ENCODE peak calls at places on chromosomes 1 and 21, in eight cellular contexts. P, N, L, C, Z, U, X and K are unnamed samples.

GRCh38 chr1:235460768-235461167 is 43.5 kb downstream of the B3GALNT2 start:
- DNase-seq in P (no peak), N (no peak), L (no peak), C (no peak), Z (no peak), U (no peak), X (no peak), K (no peak)

GRCh38 chr1:175857756-175858155 is 114.4 kb upstream of the TNR start:
- DNase-seq in P (no peak), N (no peak), L (no peak), C (no peak), Z (no peak), U (no peak), X (no peak), K (no peak)

GRCh38 chr1:235017719-235018118 is 110.9 kb downstream of the TOMM20 start:
- DNase-seq in P (no peak), N (no peak), L (no peak), C (no peak), Z (no peak), U (no peak), X (no peak), K (no peak)

GRCh38 chr1:11052839-11053757 is 6.1 kb upstream of the MASP2 start:
- DNase-seq in P (no peak), N (no peak), L (no peak), C (no peak), Z (no peak), U (no peak), X (no peak), K (no peak)

GRCh38 chr1:206725053-206725963 is 40.6 kb downstream of the MAPKAPK2 start:
- DNase-seq in P (peak), N (peak), L (no peak), C (no peak), Z (peak), U (no peak), X (no peak), K (peak)

GRCh38 chr1:90133133-90133532 is 138.2 kb downstream of the ZNF326 start:
- DNase-seq in P (no peak), N (no peak), L (no peak), C (no peak), Z (peak), U (no peak), X (no peak), K (peak)

GRCh38 chr1:206716519-206717236 is 32.0 kb downstream of the MAPKAPK2 start:
- DNase-seq in P (no peak), N (no peak), L (no peak), C (no peak), Z (no peak), U (no peak), X (no peak), K (no peak)

GRCh38 chr1:117176579-117176978 is 34.1 kb downstream of the VTCN1 start:
- DNase-seq in P (no peak), N (no peak), L (no peak), C (no peak), Z (no peak), U (no peak), X (no peak), K (peak)

GRCh38 chr1:208132287-208132882 is 111.8 kb downstream of the PLXNA2 start:
- DNase-seq in P (peak), N (peak), L (peak), C (peak), Z (peak), U (peak), X (peak), K (peak)

GRCh38 chr1:157030728-157031127 is 14.8 kb downstream of the ARHGEF11 start:
- DNase-seq in P (no peak), N (no peak), L (no peak), C (no peak), Z (no peak), U (no peak), X (no peak), K (no peak)

GRCh38 chr1:233607252-233608119 is 6.4 kb upstream of the KCNK1 start:
- DNase-seq in P (peak), N (no peak), L (no peak), C (no peak), Z (no peak), U (no peak), X (no peak), K (no peak)

GRCh38 chr1:64231153-64231552 is 27.7 kb downstream of the UBE2U start:
- DNase-seq in P (no peak), N (no peak), L (no peak), C (no peak), Z (no peak), U (no peak), X (no peak), K (no peak)

GRCh38 chr1:223653015-223653414 is 12.5 kb downstream of the CAPN8 start:
- DNase-seq in P (no peak), N (no peak), L (no peak), C (no peak), Z (no peak), U (no peak), X (no peak), K (no peak)

GRCh38 chr1:220680085-220680687 is 10.0 kb upstream of the C1orf115 start:
- DNase-seq in P (no peak), N (peak), L (no peak), C (no peak), Z (peak), U (no peak), X (no peak), K (peak)

GRCh38 chr1:25031966-25032667 is 102.0 kb upstream of the RUNX3 start:
- DNase-seq in P (peak), N (peak), L (peak), C (peak), Z (no peak), U (no peak), X (no peak), K (peak)

GRCh38 chr1:56286956-56287355 is 292.4 kb downstream of the PLPP3 start:
- DNase-seq in P (no peak), N (no peak), L (no peak), C (no peak), Z (no peak), U (no peak), X (no peak), K (no peak)

GRCh38 chr21:42669069-42669468 is 15.6 kb downstream of the PDE9A start:
- DNase-seq in P (no peak), N (no peak), L (peak), C (peak), Z (no peak), U (no peak), X (no peak), K (no peak)

GRCh38 chr1:193569696-193570269 is 383.4 kb upstream of the B3GALT2 start:
- DNase-seq in P (no peak), N (no peak), L (no peak), C (no peak), Z (no peak), U (no peak), X (no peak), K (peak)

GRCh38 chr1:202710070-202711025 is at the start of gene SYT2:
- DNase-seq in P (peak), N (peak), L (peak), C (no peak), Z (peak), U (no peak), X (no peak), K (no peak)

GRCh38 chr1:15259608-15260007 is 12.6 kb downstream of the FHAD1 start:
- DNase-seq in P (no peak), N (no peak), L (no peak), C (no peak), Z (no peak), U (no peak), X (no peak), K (no peak)

GRCh38 chr1:107782192-107782845 is 182.7 kb downstream of the VAV3 start:
- DNase-seq in P (no peak), N (no peak), L (no peak), C (no peak), Z (peak), U (no peak), X (no peak), K (peak)

GRCh38 chr1:10756842-10757241 is 39.6 kb downstream of the CASZ1 start:
- DNase-seq in P (peak), N (no peak), L (no peak), C (no peak), Z (no peak), U (no peak), X (no peak), K (no peak)

GRCh38 chr1:21492171-21492625 is 17.0 kb upstream of the ALPL start:
- DNase-seq in P (no peak), N (no peak), L (no peak), C (no peak), Z (no peak), U (no peak), X (no peak), K (no peak)

GRCh38 chr21:42257091-42257760 is 38.3 kb downstream of the ABCG1 start:
- DNase-seq in P (no peak), N (no peak), L (no peak), C (no peak), Z (no peak), U (no peak), X (no peak), K (no peak)

GRCh38 chr1:165628127-165628857 is 2.7 kb upstream of the MGST3 start:
- DNase-seq in P (no peak), N (no peak), L (no peak), C (no peak), Z (no peak), U (no peak), X (no peak), K (no peak)

GRCh38 chr1:40831001-40831732 is 31.0 kb downstream of the CITED4 start:
- DNase-seq in P (no peak), N (no peak), L (no peak), C (no peak), Z (no peak), U (no peak), X (no peak), K (no peak)
- TF ChIP-seq CTCF in P (no peak), N (no peak), L (no peak), C (no peak), Z (no peak), U (no peak), X (no peak), K (no peak)

DNA sequence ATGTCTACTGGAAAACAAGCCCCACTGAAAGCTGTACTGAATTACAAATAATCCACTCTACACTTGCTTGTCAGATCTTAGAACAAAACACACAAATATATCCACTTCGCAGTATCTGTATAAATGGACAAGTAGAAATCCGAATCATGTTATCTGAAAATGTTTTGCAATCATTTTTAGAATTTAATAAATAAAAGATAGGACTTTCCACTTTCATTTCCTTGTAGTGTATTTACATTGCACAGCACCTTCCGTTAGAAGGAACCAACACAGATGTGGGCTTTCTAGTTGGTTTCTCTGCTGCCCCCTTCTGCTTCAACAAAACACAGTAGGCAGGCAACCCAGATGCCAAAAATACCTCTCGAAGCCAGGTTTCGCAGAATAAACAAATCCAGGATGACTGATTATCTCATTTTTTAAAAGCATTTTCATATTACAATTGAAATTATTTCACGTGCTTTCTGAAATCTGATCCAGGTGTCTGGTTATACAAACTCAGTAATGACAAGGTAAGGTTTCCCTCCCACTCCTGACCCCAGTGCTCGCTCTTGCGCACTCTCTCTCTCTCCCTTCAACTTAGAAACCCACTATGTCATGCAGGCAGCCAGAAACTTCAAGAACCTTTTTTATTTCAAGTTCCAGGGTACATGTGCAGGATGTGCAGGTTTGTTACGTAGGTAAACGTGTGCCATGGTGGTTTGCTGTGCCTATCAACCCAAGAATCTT is 389.9 kb downstream of the SMYD3 start:
- DNase-seq in P (peak), N (peak), L (no peak), C (no peak), Z (peak), U (no peak), X (no peak), K (peak)
- TF ChIP-seq CTCF in P (peak), N (peak), L (peak), C (no peak), Z (peak), U (no peak), X (no peak), K (peak)

GRCh38 chr1:151816548-151816947 is 11.3 kb upstream of the LINGO4 start:
- DNase-seq in P (no peak), N (no peak), L (no peak), C (no peak), Z (no peak), U (no peak), X (no peak), K (no peak)

GRCh38 chr1:151814971-151815545 is 9.8 kb upstream of the LINGO4 start:
- DNase-seq in P (no peak), N (no peak), L (no peak), C (no peak), Z (no peak), U (no peak), X (no peak), K (no peak)

GRCh38 chr1:151813271-151813977 is 8.2 kb upstream of the LINGO4 start:
- DNase-seq in P (no peak), N (no peak), L (no peak), C (no peak), Z (no peak), U (no peak), X (no peak), K (no peak)

GRCh38 chr1:151815716-151816327 is 10.6 kb upstream of the LINGO4 start:
- DNase-seq in P (no peak), N (no peak), L (no peak), C (no peak), Z (no peak), U (no peak), X (no peak), K (no peak)

DNA sequence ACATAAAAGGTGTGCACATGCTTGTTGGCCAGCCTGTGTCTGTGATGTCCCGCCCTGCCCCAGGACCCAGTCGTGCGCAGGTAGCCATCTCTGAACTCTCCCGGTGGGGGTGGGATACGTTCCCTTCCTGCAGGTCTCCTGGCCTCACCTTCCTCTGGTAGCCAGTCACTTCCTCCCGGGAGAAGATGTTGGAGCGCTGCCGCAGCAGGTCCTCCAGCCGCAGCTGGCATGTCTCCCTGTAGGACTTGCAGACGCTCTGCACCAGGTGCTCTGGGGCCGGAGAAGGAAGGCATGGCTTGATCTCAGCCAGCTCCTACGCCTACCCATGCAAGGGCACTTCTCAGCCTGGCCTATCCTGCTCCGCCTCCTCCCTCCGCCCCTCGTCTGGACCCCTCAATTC is 9.2 kb upstream of the LINGO4 start:
- DNase-seq in P (no peak), N (no peak), L (no peak), C (no peak), Z (no peak), U (no peak), X (no peak), K (no peak)
- TF ChIP-seq CTCF in P (no peak), N (no peak), L (no peak), C (no peak), Z (no peak), U (no peak), X (no peak), K (no peak)

DNA sequence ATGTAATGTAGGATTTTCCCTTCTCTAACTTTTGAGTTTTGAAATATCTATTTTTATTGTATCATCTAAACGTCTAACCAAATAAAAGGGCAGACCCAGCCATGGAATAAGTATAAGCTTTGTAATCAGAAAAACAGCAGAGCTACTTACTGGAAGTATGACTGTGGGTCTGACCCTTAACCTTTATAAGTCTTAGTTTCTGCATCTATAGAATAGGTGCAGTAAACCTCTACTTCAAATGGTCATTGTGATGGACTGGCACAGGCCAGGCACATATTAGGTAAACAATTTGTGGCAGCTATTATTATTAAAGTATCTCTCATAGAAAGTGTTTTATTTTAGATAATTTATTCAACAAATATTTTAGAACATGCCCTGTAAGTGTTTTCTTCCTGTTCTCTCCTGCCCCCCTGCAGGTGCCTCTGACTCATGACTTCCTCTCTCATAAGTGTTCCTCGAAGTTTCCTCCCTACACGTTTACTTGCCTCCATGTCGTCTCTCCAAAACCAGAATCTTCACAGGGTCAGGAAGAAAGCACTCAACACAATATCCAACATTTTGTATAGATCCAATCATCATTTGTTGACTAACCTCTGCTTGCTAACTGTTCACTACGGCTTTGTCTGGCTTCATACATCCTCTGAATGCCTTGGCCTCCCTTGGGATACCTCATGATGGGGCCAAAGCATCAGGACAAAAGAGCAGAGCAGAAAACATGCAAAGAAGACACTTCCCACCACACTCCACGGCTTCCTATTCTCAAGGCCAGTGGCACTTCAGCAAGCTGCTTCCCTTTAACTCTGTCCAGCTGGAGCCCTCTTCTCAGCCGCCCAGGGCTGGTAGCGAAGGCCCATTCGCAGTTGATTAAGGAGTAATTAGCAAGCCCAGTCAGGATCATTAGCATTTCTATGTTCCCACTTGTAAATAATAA is 224.6 kb upstream of the FGGY start:
- DNase-seq in P (no peak), N (no peak), L (no peak), C (no peak), Z (no peak), U (no peak), X (no peak), K (no peak)
- TF ChIP-seq CTCF in P (no peak), N (no peak), L (no peak), C (no peak), Z (no peak), U (no peak), X (no peak), K (no peak)